ENCODE peak calls at places on chromosomes 13 and 19, in six cellular contexts. H, V, X, D, S and G are unnamed samples.

GRCh38 chr19:6047741-6048231 is 62.5 kb downstream of the RFX2 start:
- DNase-seq in H (peak; percentile 76), V (peak; percentile 56), X (no peak), D (no peak), S (no peak), G (peak; percentile 65)

GRCh38 chr19:42169486-42169885 is 37.2 kb upstream of the POU2F2 start:
- DNase-seq in H (no peak), V (no peak), X (no peak), D (no peak), S (no peak), G (no peak)

GRCh38 chr13:20381401-20381800 is 144.3 kb downstream of the CRYL1 start:
- DNase-seq in H (no peak), V (no peak), X (no peak), D (no peak), S (no peak), G (no peak)

GRCh38 chr19:48271531-48272151 is 1.8 kb downstream of the ZNF114 start:
- DNase-seq in H (peak; percentile 60), V (peak; percentile 50), X (no peak), D (peak; percentile 39), S (peak; percentile 47), G (peak; percentile 66)

GRCh38 chr19:45848922-45849321 is 14.0 kb downstream of the SYMPK start:
- DNase-seq in H (peak; percentile 29), V (no peak), X (no peak), D (no peak), S (no peak), G (peak; percentile 19)

GRCh38 chr19:2166741-2167738 is 3.3 kb downstream of the DOT1L start:
- DNase-seq in H (peak; percentile 92), V (peak; percentile 73), X (no peak), D (peak; percentile 62), S (peak; percentile 8), G (no peak)

GRCh38 chr13:33797622-33798021 is 20.3 kb upstream of the RFC3 start:
- DNase-seq in H (peak; percentile 45), V (peak; percentile 36), X (no peak), D (peak; percentile 36), S (peak; percentile 16), G (peak; percentile 18)

GRCh38 chr13:92745233-92745632 is 481.4 kb upstream of the GPC6 start:
- DNase-seq in H (no peak), V (no peak), X (no peak), D (peak; percentile 10), S (peak; percentile 53), G (no peak)

GRCh38 chr13:23344923-23345322 is 88.6 kb downstream of the SACS start:
- DNase-seq in H (no peak), V (peak; percentile 33), X (no peak), D (no peak), S (no peak), G (peak; percentile 12)

GRCh38 chr19:16372065-16372915 is 47.7 kb downstream of the KLF2 start:
- DNase-seq in H (no peak), V (no peak), X (no peak), D (no peak), S (no peak), G (no peak)

GRCh38 chr19:16371540-16371986 is 46.9 kb downstream of the KLF2 start:
- DNase-seq in H (no peak), V (no peak), X (no peak), D (no peak), S (no peak), G (no peak)

GRCh38 chr19:16369306-16369663 is 44.7 kb downstream of the KLF2 start:
- DNase-seq in H (no peak), V (no peak), X (no peak), D (no peak), S (no peak), G (no peak)

GRCh38 chr19:16369664-16370576 is 45.3 kb downstream of the KLF2 start:
- DNase-seq in H (no peak), V (no peak), X (no peak), D (no peak), S (no peak), G (no peak)

DNA sequence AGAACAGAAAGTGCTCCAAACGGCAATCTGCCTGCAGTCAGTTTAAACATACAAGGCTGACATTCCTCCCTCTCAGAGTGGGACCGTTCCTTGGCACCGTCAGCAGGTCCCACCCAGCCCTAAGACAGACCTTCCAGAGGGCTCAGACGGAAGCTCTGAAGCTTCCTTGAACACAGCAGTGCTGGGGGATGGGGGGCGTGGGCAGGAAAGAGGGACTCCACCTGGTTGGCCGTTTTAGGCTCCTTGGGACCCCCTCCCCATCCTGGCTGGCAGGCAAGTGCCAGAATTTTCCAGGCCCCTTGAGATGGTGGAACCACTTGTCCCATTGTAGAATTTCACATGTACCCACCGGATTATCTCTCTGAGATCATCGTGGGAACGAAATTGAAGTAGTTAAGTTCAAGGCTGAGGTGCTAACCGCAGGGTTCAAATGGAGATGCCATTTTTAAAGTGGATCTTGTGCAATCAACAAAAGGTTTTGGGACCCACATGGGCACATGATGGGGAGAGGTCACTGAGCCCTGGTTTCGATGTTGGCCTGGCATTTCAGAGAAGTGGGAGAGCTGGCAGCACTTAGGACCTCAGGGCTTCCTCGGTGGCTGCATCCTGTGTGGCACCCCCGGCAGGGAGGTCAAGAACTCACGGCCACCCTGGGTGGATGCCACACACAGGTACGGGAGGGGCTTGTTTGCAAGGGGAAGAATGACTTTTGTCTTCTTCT is 46.2 kb downstream of the KLF2 start:
- DNase-seq in H (no peak), V (no peak), X (no peak), D (no peak), S (no peak), G (no peak)
- H3K9ac ChIP-seq in H (no peak overlapping the region), V (no peak overlapping the region), X (no peak overlapping the region), D (no peak overlapping the region), S (no peak overlapping the region), G (no peak overlapping the region)

DNA sequence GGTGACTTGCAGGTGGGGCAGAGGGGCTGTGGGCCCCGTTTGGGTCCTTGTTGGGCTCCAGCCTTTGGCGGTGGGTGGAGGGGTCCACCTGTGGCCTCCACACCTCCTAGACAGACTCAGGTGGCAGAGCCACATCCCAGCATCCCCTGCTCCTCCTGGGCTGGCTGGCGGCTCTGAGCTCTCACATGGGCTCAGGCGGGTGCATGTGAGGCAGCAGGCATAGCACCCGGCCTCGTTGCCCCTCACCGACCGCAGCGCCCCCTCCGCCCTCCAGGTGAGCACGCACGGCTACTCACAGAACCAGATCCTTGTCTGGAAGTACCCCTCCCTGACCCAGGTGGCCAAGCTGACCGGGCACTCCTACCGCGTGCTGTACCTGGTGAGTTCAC is 6.0 kb upstream of the TEKTIP1 start:
- DNase-seq in H (no peak), V (no peak), X (no peak), D (no peak), S (no peak), G (no peak)
- H3K36me3 ChIP-seq in H (no peaks in the 10 kb centered on the region), V (peaks cover 33% of the 10 kb centered on the region), X (peaks cover 24% of the 10 kb centered on the region), D (peaks cover 6% of the 10 kb centered on the region), S (peaks cover 16% of the 10 kb centered on the region), G (peaks cover 61% of the 10 kb centered on the region)

GRCh38 chr13:44757671-44758070 is 181.5 kb upstream of the TSC22D1 start:
- DNase-seq in H (no peak), V (no peak), X (no peak), D (no peak), S (no peak), G (no peak)
- H3K9ac ChIP-seq in H (no peak overlapping the region), V (no peak overlapping the region), X (no peak overlapping the region), D (no peak overlapping the region), S (no peak overlapping the region), G (peak overlapping the region; percentile 64)

GRCh38 chr19:39970424-39970673 is 616 bp upstream of the PSMC4 start:
- DNase-seq in H (no peak), V (no peak), X (no peak), D (no peak), S (no peak), G (no peak)

GRCh38 chr19:39969681-39970423 is 1.1 kb upstream of the PSMC4 start:
- DNase-seq in H (no peak), V (no peak), X (no peak), D (no peak), S (no peak), G (no peak)

GRCh38 chr19:39969266-39969665 is 1.7 kb upstream of the PSMC4 start:
- DNase-seq in H (peak; percentile 13), V (peak; percentile 61), X (no peak), D (no peak), S (peak; percentile 75), G (peak; percentile 20)

GRCh38 chr19:39967561-39967960 is 3.4 kb upstream of the PSMC4 start:
- DNase-seq in H (no peak), V (no peak), X (no peak), D (no peak), S (no peak), G (no peak)

GRCh38 chr19:39968789-39969188 is 2.2 kb upstream of the PSMC4 start:
- DNase-seq in H (no peak), V (no peak), X (no peak), D (no peak), S (no peak), G (no peak)
- H3K36me3 ChIP-seq in H (peaks cover 7% of the 10 kb centered on the region), V (peaks cover 4% of the 10 kb centered on the region), X (peaks cover 17% of the 10 kb centered on the region), D (peaks cover 15% of the 10 kb centered on the region), S (peaks cover 9% of the 10 kb centered on the region), G (peaks cover 12% of the 10 kb centered on the region)

DNA sequence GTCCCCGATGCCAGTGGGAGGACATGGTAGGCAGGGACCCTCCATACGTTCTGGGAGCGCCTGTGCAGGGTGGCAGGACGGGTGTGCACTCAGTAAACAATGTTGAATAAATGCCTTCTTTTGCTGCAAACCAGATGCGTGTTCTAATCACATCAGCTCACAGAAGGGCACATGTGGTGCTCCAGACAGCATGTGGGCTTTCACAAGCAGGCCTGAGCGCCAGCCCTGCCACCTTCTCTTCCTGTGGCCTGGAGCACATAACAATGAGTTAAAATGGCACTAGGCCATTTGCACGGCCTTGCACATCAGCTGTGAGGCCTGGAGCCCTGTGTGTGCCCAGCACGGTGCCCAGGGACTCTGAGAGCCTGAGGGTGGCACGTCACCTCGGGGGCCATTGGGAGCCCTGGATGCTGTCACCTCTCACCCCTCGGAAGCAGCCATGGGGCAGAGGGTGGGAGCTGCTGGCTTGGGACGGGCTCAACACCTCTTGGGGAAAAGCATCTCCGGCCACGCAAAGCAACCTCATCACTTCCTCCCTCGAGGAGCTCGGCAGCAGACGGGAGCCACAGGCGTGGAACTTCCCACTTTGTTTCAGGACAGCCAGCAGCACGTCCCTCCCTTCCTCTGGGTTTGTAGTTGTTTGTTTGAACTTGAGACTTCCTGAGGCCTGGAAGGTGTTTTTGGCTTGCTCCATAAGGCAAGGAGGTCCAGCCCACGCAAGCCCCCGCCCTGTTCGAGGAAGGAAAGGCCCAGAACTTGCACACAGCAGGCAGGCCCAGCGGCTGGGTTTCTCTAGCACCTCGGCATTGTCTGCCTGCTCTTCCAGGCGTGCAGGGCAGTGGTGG is 9.8 kb downstream of the MCF2L start:
- DNase-seq in H (no peak), V (no peak), X (no peak), D (no peak), S (no peak), G (no peak)
- H3K9ac ChIP-seq in H (no peak overlapping the region), V (no peak overlapping the region), X (no peak overlapping the region), D (no peak overlapping the region), S (no peak overlapping the region), G (no peak overlapping the region)

DNA sequence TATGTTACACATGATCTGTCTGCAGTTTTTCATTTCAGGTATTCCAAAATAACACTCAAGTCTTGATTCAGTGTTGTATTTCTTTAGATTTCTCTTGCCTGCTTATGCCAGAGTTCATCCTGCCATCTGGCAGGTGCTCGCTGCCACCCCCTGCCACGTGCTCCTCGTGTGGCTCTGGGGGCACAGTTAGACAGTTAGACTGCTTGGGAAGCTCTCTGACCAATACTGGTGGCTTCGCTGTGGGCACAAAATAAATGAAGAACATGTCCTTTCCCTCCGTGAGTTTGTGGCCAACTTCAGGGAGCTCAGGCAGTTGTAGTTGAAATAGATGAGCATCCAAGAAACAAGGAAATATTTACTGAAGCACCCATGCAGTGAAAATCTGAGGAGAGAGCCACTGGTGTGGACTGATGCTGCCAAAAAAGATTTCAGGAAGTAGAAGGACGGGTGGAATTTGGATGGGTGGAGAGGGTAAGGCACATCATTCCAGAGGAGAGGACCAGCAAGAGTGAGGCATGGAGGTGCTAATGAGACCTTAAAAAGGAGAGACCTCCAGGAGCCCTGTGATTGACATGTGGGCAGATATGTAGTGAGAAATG is 37.5 kb upstream of the GPR183 start:
- DNase-seq in H (no peak), V (no peak), X (no peak), D (no peak), S (no peak), G (no peak)
- H3K36me3 ChIP-seq in H (peaks cover 8% of the 10 kb centered on the region), V (no peaks in the 10 kb centered on the region), X (peaks cover 5% of the 10 kb centered on the region), D (peaks cover 2% of the 10 kb centered on the region), S (no peaks in the 10 kb centered on the region), G (peaks cover 49% of the 10 kb centered on the region)